ENCODE peak calls at places on chromosomes 13 and 19, in six cellular contexts. C is pons, J is heart left ventricle, Z is epithelial cell of esophagus, Y is uterus, F is HCT116. G is an unnamed sample.

GRCh38 chr13:64206430-64207225 is 2791.0 kb upstream of the PCDH20 start:
- DNase-seq in C (no peak), J (no peak), Z (peak), Y (no peak), F (no peak), G (no peak)

GRCh38 chr19:51607920-51608562 is 22.2 kb downstream of the SIGLEC5 start:
- DNase-seq in C (peak), J (peak), Z (peak), Y (peak), F (peak), G (peak)

GRCh38 chr13:73625562-73626339 is 508.5 kb downstream of the KLF12 start:
- DNase-seq in C (no peak), J (no peak), Z (no peak), Y (no peak), F (no peak), G (no peak)

GRCh38 chr19:9308091-9308490 is 1.5 kb downstream of the ZNF699 start:
- DNase-seq in C (no peak), J (no peak), Z (no peak), Y (no peak), F (no peak), G (no peak)

GRCh38 chr19:41206926-41207750 is 11.9 kb upstream of the AXL start:
- DNase-seq in C (no peak), J (peak), Z (no peak), Y (peak), F (no peak), G (peak)

GRCh38 chr13:99955747-99956472 is 15.7 kb downstream of the ZIC5 start:
- DNase-seq in C (no peak), J (no peak), Z (no peak), Y (no peak), F (no peak), G (no peak)

GRCh38 chr19:51567583-51567982 is 3.5 kb upstream of the ZNF175 start:
- DNase-seq in C (no peak), J (no peak), Z (no peak), Y (no peak), F (no peak), G (no peak)

GRCh38 chr19:40640744-40641143 is 39.6 kb downstream of the LTBP4 start:
- DNase-seq in C (no peak), J (no peak), Z (no peak), Y (peak), F (no peak), G (no peak)

GRCh38 chr19:57818378-57818777 is 3.7 kb upstream of the ZNF552 start:
- DNase-seq in C (no peak), J (no peak), Z (no peak), Y (no peak), F (no peak), G (no peak)

GRCh38 chr19:35487821-35488220 is 2.4 kb downstream of the KRTDAP start:
- DNase-seq in C (no peak), J (no peak), Z (no peak), Y (no peak), F (no peak), G (no peak)

GRCh38 chr13:75749407-75749806 is 113.3 kb downstream of the LMO7 start:
- DNase-seq in C (no peak), J (no peak), Z (no peak), Y (no peak), F (no peak), G (no peak)

GRCh38 chr19:51572415-51572814 is 1.3 kb downstream of the ZNF175 start:
- DNase-seq in C (peak), J (no peak), Z (no peak), Y (no peak), F (no peak), G (no peak)

GRCh38 chr13:110257408-110257807 is 49.5 kb downstream of the COL4A1 start:
- DNase-seq in C (no peak), J (no peak), Z (no peak), Y (no peak), F (no peak), G (no peak)

GRCh38 chr13:26584713-26585112 is 27.2 kb downstream of the WASF3 start:
- DNase-seq in C (no peak), J (no peak), Z (no peak), Y (no peak), F (no peak), G (no peak)

GRCh38 chr13:40517486-40518311 is 148.7 kb downstream of the FOXO1 start:
- DNase-seq in C (no peak), J (no peak), Z (no peak), Y (no peak), F (no peak), G (no peak)

GRCh38 chr19:511101-511841 is 4.0 kb downstream of the TPGS1 start:
- DNase-seq in C (no peak), J (peak), Z (peak), Y (no peak), F (peak), G (no peak)

GRCh38 chr13:106523566-106523965 is 11.9 kb downstream of the EFNB2 start:
- DNase-seq in C (no peak), J (no peak), Z (peak), Y (no peak), F (no peak), G (no peak)

GRCh38 chr19:49560358-49560900 is 19.9 kb downstream of the NOSIP start:
- DNase-seq in C (peak), J (peak), Z (no peak), Y (no peak), F (no peak), G (peak)

GRCh38 chr13:22499919-22500318 is 680.9 kb upstream of the SGCG start:
- DNase-seq in C (no peak), J (no peak), Z (no peak), Y (no peak), F (no peak), G (no peak)

GRCh38 chr19:46605356-46605821 is 4.3 kb downstream of the CALM3 start:
- DNase-seq in C (no peak), J (no peak), Z (no peak), Y (no peak), F (no peak), G (peak)

G was measured in testis.